ENCODE peak calls at places on chromosomes 1 and 21, in four cellular contexts. G is tibial nerve, M is astrocyte, P is uterus. I is an unnamed sample.

GRCh38 chr1:24199291-24199900 is 12.3 kb upstream of the IFNLR1 start:
- DNase-seq in G (peak), M (peak), P (peak), I (peak)

GRCh38 chr1:228205526-228206436 is 2.1 kb upstream of the OBSCN start:
- DNase-seq in G (no peak), M (no peak), P (no peak), I (no peak)

GRCh38 chr1:210369425-210369824 is 40.7 kb downstream of the HHAT start:
- DNase-seq in G (no peak), M (no peak), P (no peak), I (no peak)

GRCh38 chr21:42082501-42083360 is 11.6 kb downstream of the UMODL1 start:
- DNase-seq in G (no peak), M (no peak), P (no peak), I (no peak)

GRCh38 chr1:212482352-212483153 is 49.8 kb downstream of the NENF start:
- DNase-seq in G (no peak), M (peak), P (no peak), I (peak)

GRCh38 chr1:145707183-145707867 is at the start of gene PDZK1:
- DNase-seq in G (no peak), M (no peak), P (no peak), I (no peak)

GRCh38 chr1:180837025-180837424 is 75.7 kb upstream of the KIAA1614 start:
- DNase-seq in G (no peak), M (peak), P (no peak), I (no peak)

GRCh38 chr1:109873278-109874175 is 37.1 kb upstream of the CSF1 start:
- DNase-seq in G (peak), M (peak), P (no peak), I (peak)

GRCh38 chr1:219027161-219027673 is 146.5 kb upstream of the LYPLAL1 start:
- DNase-seq in G (no peak), M (no peak), P (no peak), I (no peak)

GRCh38 chr1:76140227-76140626 is 65.7 kb downstream of the ST6GALNAC3 start:
- DNase-seq in G (no peak), M (no peak), P (no peak), I (no peak)

GRCh38 chr1:166884040-166884642 is 8.1 kb upstream of the TADA1 start:
- DNase-seq in G (no peak), M (no peak), P (peak), I (peak)

GRCh38 chr21:41316200-41316599 is 401 bp upstream of the FAM3B start:
- DNase-seq in G (no peak), M (no peak), P (no peak), I (no peak)

GRCh38 chr1:2043886-2044285 is 6.3 kb upstream of the PRKCZ start:
- DNase-seq in G (no peak), M (no peak), P (no peak), I (no peak)

GRCh38 chr1:158116311-158116710 is 64.4 kb upstream of the CD1D start:
- DNase-seq in G (no peak), M (no peak), P (no peak), I (no peak)

GRCh38 chr21:29499734-29500343 is 201.1 kb downstream of the BACH1 start:
- DNase-seq in G (no peak), M (no peak), P (no peak), I (peak)

GRCh38 chr1:3521426-3521825 is 67.0 kb downstream of the ARHGEF16 start:
- DNase-seq in G (no peak), M (no peak), P (no peak), I (no peak)

GRCh38 chr1:235918032-235918431 is 51.3 kb upstream of the LYST start:
- DNase-seq in G (no peak), M (no peak), P (peak), I (no peak)

GRCh38 chr1:53341521-53341895 is 13.6 kb upstream of the LRP8 start:
- DNase-seq in G (no peak), M (no peak), P (no peak), I (no peak)

GRCh38 chr1:41843378-41843777 is 75.3 kb downstream of the HIVEP3 start:
- DNase-seq in G (no peak), M (peak), P (no peak), I (peak)

GRCh38 chr1:95006681-95007080 is 66.1 kb downstream of the ALG14 start:
- DNase-seq in G (no peak), M (peak), P (no peak), I (peak)

GRCh38 chr1:173429517-173430477 is 47.3 kb upstream of the PRDX6 start:
- DNase-seq in G (peak), M (peak), P (peak), I (peak)

GRCh38 chr1:65632230-65632629 is 160.5 kb upstream of the PDE4B start:
- DNase-seq in G (no peak), M (no peak), P (no peak), I (no peak)

GRCh38 chr1:3679098-3679555 is 26.8 kb downstream of the TP73 start:
- DNase-seq in G (no peak), M (no peak), P (no peak), I (no peak)

GRCh38 chr21:33510826-33511225 is 19.3 kb upstream of the DNAJC28 start:
- DNase-seq in G (no peak), M (no peak), P (no peak), I (no peak)

GRCh38 chr1:214563881-214564280 is 12.5 kb upstream of the PTPN14 start:
- DNase-seq in G (no peak), M (no peak), P (no peak), I (peak)

GRCh38 chr1:150322310-150322709 is 977 bp downstream of the PRPF3 start:
- DNase-seq in G (no peak), M (no peak), P (no peak), I (peak)

GRCh38 chr1:201614262-201615015 is 75.5 kb downstream of the NAV1 start:
- DNase-seq in G (no peak), M (no peak), P (no peak), I (peak)

GRCh38 chr1:202159534-202160371 is 649 bp downstream of the PTPN7 start:
- DNase-seq in G (no peak), M (no peak), P (no peak), I (no peak)

GRCh38 chr21:42436914-42437313 is 33.2 kb downstream of the UBASH3A start:
- DNase-seq in G (no peak), M (no peak), P (no peak), I (no peak)

GRCh38 chr21:26487981-26488480 is 85.1 kb downstream of the CYYR1 start:
- DNase-seq in G (no peak), M (no peak), P (no peak), I (no peak)

GRCh38 chr1:213327318-213327667 is 276.3 kb downstream of the RPS6KC1 start:
- DNase-seq in G (peak), M (peak), P (no peak), I (peak)

GRCh38 chr1:27406354-27406665 is 13.9 kb downstream of the GPR3 start:
- DNase-seq in G (no peak), M (no peak), P (no peak), I (no peak)
- TF ChIP-seq CTCF in G (no peak), M (no peak), P (no peak), I (no peak)

GRCh38 chr1:151966061-151966460 is 27.6 kb downstream of the S100A10 start:
- DNase-seq in G (no peak), M (no peak), P (no peak), I (no peak)
- H3K4me3 ChIP-seq in G (no peak), M (no peak), P (no peak), I (no peak)

GRCh38 chr1:155145491-155145890 is 5.2 kb upstream of the DPM3 start:
- DNase-seq in G (no peak), M (no peak), P (no peak), I (no peak)
- TF ChIP-seq CTCF in G (no peak), M (no peak), P (no peak), I (no peak)

GRCh38 chr1:98211271-98211840 is 290.5 kb upstream of the DPYD start:
- DNase-seq in G (no peak), M (no peak), P (no peak), I (no peak)

GRCh38 chr1:98205291-98206017 is 284.6 kb upstream of the DPYD start:
- DNase-seq in G (no peak), M (no peak), P (no peak), I (no peak)

GRCh38 chr1:98210563-98210962 is 289.7 kb upstream of the DPYD start:
- DNase-seq in G (no peak), M (no peak), P (no peak), I (no peak)

DNA sequence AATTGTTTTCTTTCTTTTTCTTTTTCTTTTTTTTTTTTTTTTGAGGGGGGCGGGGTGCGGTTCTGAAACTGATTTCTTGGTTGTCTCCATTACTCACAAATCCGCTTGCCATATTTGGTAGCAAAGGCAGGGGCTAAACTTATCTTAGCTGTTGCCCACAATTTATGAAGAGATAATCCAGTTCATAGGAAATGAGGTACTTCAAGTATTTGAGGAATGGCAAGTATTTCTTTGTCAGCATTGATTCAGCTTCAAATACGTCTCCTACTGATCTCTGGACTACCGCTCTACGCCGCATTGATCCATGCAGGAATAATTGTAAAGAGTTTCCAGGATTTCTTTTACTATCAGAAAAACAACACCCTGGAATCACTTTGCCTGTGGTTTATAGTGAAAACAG is 289.2 kb upstream of the DPYD start:
- DNase-seq in G (no peak), M (peak), P (no peak), I (peak)
- H3K4me3 ChIP-seq in G (no peak), M (peak), P (no peak), I (peak)

GRCh38 chr1:82373710-82374109 is 573.0 kb downstream of the ADGRL2 start:
- DNase-seq in G (no peak), M (no peak), P (no peak), I (no peak)

GRCh38 chr1:82371844-82372498 is 571.2 kb downstream of the ADGRL2 start:
- DNase-seq in G (no peak), M (peak), P (no peak), I (peak)

GRCh38 chr1:82377201-82377884 is 576.6 kb downstream of the ADGRL2 start:
- DNase-seq in G (no peak), M (peak), P (no peak), I (peak)
- TF ChIP-seq CTCF in G (no peak), M (no peak), P (no peak), I (peak)

GRCh38 chr1:147502760-147503159 is 38.5 kb upstream of the BCL9 start:
- DNase-seq in G (no peak), M (no peak), P (no peak), I (no peak)

GRCh38 chr1:147500309-147500839 is 40.9 kb upstream of the BCL9 start:
- DNase-seq in G (no peak), M (no peak), P (no peak), I (peak)

GRCh38 chr1:147509786-147510360 is 31.4 kb upstream of the BCL9 start:
- DNase-seq in G (no peak), M (no peak), P (peak), I (peak)

DNA sequence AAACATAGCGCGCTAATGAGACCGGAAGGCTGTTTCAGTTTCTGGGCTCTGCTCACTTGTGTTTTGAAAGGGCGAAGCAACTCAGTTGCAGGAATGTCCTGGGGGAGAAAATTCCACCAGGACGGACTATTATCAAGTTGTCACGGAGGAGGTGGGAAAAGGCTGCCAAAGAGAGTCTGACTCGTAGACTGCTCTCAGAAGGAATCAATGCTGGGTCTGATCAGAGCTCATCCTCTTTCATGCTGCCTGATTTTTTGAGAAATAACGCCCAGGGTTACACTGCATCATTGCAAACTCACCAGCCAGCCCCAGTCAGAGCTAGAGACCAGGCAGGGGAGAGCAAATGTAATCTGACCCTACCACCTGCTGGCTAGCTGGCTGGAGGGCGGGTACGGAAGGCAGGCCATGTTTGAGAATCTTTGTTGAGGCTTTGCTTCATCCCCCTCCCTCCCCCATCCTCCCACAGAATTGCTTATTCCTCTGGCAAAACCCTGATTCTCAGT is 36.4 kb upstream of the BCL9 start:
- DNase-seq in G (no peak), M (peak), P (peak), I (peak)
- H3K4me3 ChIP-seq in G (no peak), M (peak), P (peak), I (peak)

GRCh38 chr1:91020486-91020885 is 1.3 kb downstream of the ZNF644 start:
- DNase-seq in G (no peak), M (no peak), P (no peak), I (peak)

GRCh38 chr1:91020967-91021685 is 709 bp downstream of the ZNF644 start:
- DNase-seq in G (peak), M (peak), P (peak), I (peak)

GRCh38 chr1:91015358-91015780 is 6.5 kb downstream of the ZNF644 start:
- DNase-seq in G (no peak), M (no peak), P (no peak), I (no peak)

GRCh38 chr1:91015794-91016550 is 5.9 kb downstream of the ZNF644 start:
- DNase-seq in G (no peak), M (peak), P (no peak), I (peak)

GRCh38 chr1:91018006-91018405 is 3.8 kb downstream of the ZNF644 start:
- DNase-seq in G (no peak), M (no peak), P (no peak), I (peak)
- TF ChIP-seq CTCF in G (peak), M (peak), P (peak), I (peak)

DNA sequence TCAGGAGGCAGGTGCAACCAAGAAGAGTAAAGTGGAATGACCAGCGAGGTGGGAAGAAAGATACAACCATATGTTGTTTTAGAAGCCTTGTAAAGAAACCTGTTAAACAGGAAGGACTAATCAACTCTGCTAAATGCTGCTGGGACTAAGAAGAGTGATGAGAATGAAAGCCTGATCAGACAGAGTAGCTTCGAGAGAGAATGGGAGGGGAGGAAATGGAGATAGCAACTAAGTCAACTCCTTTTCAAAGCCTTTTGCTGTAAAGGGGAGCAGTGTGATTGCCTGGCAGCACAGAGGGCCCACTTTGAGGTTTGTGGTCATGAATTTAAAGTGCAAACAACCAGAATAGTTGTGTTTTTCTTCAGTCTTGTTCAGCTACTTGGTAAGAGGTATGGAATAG is 31.4 kb downstream of the SLC30A7 start:
- DNase-seq in G (no peak), M (no peak), P (no peak), I (no peak)
- H3K4me3 ChIP-seq in G (no peak), M (no peak), P (no peak), I (no peak)